ENCODE peak calls at places on chromosomes 12 and 14, in six cellular contexts. One of them, this sample, is unnamed. For H3K27me3 and H3K4me1, the result is how much of the 10 kb centered on the place peaks cover.

GRCh38 chr12:93908846-93909592 is 231.8 kb downstream of the CRADD start:
- DNase-seq in lower lobe of right lung: no peak
- DNase-seq in esophagus squamous epithelium: no peak
- DNase-seq in left ventricle myocardium inferior: peak
- DNase-seq in left lung: no peak
- DNase-seq in Peyer's patch: peak
- DNase-seq in this sample: no peak

GRCh38 chr14:33465952-33466700 is 484.7 kb downstream of the EGLN3 start:
- DNase-seq in esophagus squamous epithelium: no peak
- DNase-seq in lower lobe of right lung: no peak
- DNase-seq in left lung: no peak
- DNase-seq in left ventricle myocardium inferior: no peak
- DNase-seq in Peyer's patch: no peak
- DNase-seq in this sample: no peak

GRCh38 chr14:104314251-104314941 is 176.0 kb downstream of the KIF26A start:
- DNase-seq in Peyer's patch: peak
- DNase-seq in lower lobe of right lung: peak
- DNase-seq in esophagus squamous epithelium: no peak
- DNase-seq in left lung: peak
- DNase-seq in left ventricle myocardium inferior: no peak
- DNase-seq in this sample: no peak

GRCh38 chr14:68734231-68734732 is 58.6 kb downstream of the ZFP36L1 start:
- DNase-seq in esophagus squamous epithelium: no peak
- DNase-seq in lower lobe of right lung: no peak
- DNase-seq in left lung: no peak
- DNase-seq in Peyer's patch: no peak
- DNase-seq in left ventricle myocardium inferior: no peak
- DNase-seq in this sample: no peak

GRCh38 chr14:65750906-65751305 is 338.4 kb downstream of the FUT8 start:
- DNase-seq in lower lobe of right lung: no peak
- DNase-seq in Peyer's patch: no peak
- DNase-seq in esophagus squamous epithelium: no peak
- DNase-seq in left lung: no peak
- DNase-seq in left ventricle myocardium inferior: no peak
- DNase-seq in this sample: no peak

GRCh38 chr12:65278576-65279386 is at the start of gene MSRB3:
- DNase-seq in lower lobe of right lung: peak
- DNase-seq in left ventricle myocardium inferior: peak
- DNase-seq in Peyer's patch: peak
- DNase-seq in esophagus squamous epithelium: no peak
- DNase-seq in left lung: peak
- DNase-seq in this sample: peak

GRCh38 chr12:128823216-128823915 is 392 bp downstream of the SLC15A4 start:
- DNase-seq in Peyer's patch: peak
- DNase-seq in left ventricle myocardium inferior: peak
- DNase-seq in lower lobe of right lung: peak
- DNase-seq in esophagus squamous epithelium: no peak
- DNase-seq in left lung: peak
- DNase-seq in this sample: no peak

GRCh38 chr12:115507951-115508722 is 769.4 kb downstream of the MED13L start:
- DNase-seq in lower lobe of right lung: peak
- DNase-seq in left ventricle myocardium inferior: peak
- DNase-seq in left lung: peak
- DNase-seq in esophagus squamous epithelium: no peak
- DNase-seq in Peyer's patch: no peak
- DNase-seq in this sample: no peak

GRCh38 chr14:20781805-20782204 is 737 bp downstream of the RNASE6 start:
- DNase-seq in lower lobe of right lung: no peak
- DNase-seq in left lung: no peak
- DNase-seq in esophagus squamous epithelium: no peak
- DNase-seq in Peyer's patch: no peak
- DNase-seq in left ventricle myocardium inferior: no peak
- DNase-seq in this sample: no peak

GRCh38 chr14:74502236-74503019 is 8.9 kb downstream of the ISCA2 start:
- DNase-seq in Peyer's patch: peak
- DNase-seq in esophagus squamous epithelium: no peak
- DNase-seq in left ventricle myocardium inferior: no peak
- DNase-seq in lower lobe of right lung: no peak
- DNase-seq in left lung: no peak
- DNase-seq in this sample: no peak

GRCh38 chr14:37196604-37197420 is 925 bp upstream of the MIPOL1 start:
- DNase-seq in left lung: no peak
- DNase-seq in lower lobe of right lung: no peak
- DNase-seq in esophagus squamous epithelium: no peak
- DNase-seq in left ventricle myocardium inferior: no peak
- DNase-seq in Peyer's patch: no peak
- DNase-seq in this sample: no peak

GRCh38 chr14:78798757-78799156 is 628.6 kb downstream of the NRXN3 start:
- DNase-seq in left lung: no peak
- DNase-seq in Peyer's patch: no peak
- DNase-seq in left ventricle myocardium inferior: no peak
- DNase-seq in esophagus squamous epithelium: no peak
- DNase-seq in lower lobe of right lung: no peak
- DNase-seq in this sample: no peak

GRCh38 chr14:81855007-81855406 is 321.4 kb upstream of the SEL1L start:
- DNase-seq in Peyer's patch: no peak
- DNase-seq in left ventricle myocardium inferior: no peak
- DNase-seq in lower lobe of right lung: no peak
- DNase-seq in left lung: no peak
- DNase-seq in esophagus squamous epithelium: no peak
- DNase-seq in this sample: no peak

GRCh38 chr14:97838986-97839385 is 1041.8 kb downstream of the VRK1 start:
- DNase-seq in Peyer's patch: no peak
- DNase-seq in lower lobe of right lung: no peak
- DNase-seq in esophagus squamous epithelium: no peak
- DNase-seq in left ventricle myocardium inferior: no peak
- DNase-seq in left lung: no peak
- DNase-seq in this sample: no peak

GRCh38 chr14:77543240-77543551 is 44.6 kb upstream of the ISM2 start:
- DNase-seq in left ventricle myocardium inferior: no peak
- DNase-seq in lower lobe of right lung: no peak
- DNase-seq in esophagus squamous epithelium: no peak
- DNase-seq in left lung: no peak
- DNase-seq in Peyer's patch: no peak
- DNase-seq in this sample: no peak

GRCh38 chr12:9741726-9742125 is 8.8 kb upstream of the CLECL1 start:
- DNase-seq in Peyer's patch: no peak
- DNase-seq in esophagus squamous epithelium: no peak
- DNase-seq in left lung: no peak
- DNase-seq in lower lobe of right lung: no peak
- DNase-seq in left ventricle myocardium inferior: no peak
- DNase-seq in this sample: no peak

GRCh38 chr12:27780612-27781408 is 774 bp upstream of the MANSC4 start:
- DNase-seq in lower lobe of right lung: no peak
- DNase-seq in left ventricle myocardium inferior: peak
- DNase-seq in left lung: no peak
- DNase-seq in Peyer's patch: no peak
- DNase-seq in esophagus squamous epithelium: no peak
- DNase-seq in this sample: peak

GRCh38 chr14:80164991-80165390 is 46.3 kb downstream of the DIO2 start:
- DNase-seq in Peyer's patch: no peak
- DNase-seq in left lung: no peak
- DNase-seq in esophagus squamous epithelium: no peak
- DNase-seq in left ventricle myocardium inferior: no peak
- DNase-seq in lower lobe of right lung: no peak
- DNase-seq in this sample: no peak

GRCh38 chr12:121226399-121226798 is 16.5 kb downstream of the P2RX4 start:
- DNase-seq in Peyer's patch: no peak
- DNase-seq in esophagus squamous epithelium: no peak
- DNase-seq in lower lobe of right lung: no peak
- DNase-seq in left lung: no peak
- DNase-seq in left ventricle myocardium inferior: no peak
- DNase-seq in this sample: no peak

GRCh38 chr12:121222847-121223246 is 12.9 kb downstream of the P2RX4 start:
- DNase-seq in left lung: peak
- DNase-seq in esophagus squamous epithelium: no peak
- DNase-seq in left ventricle myocardium inferior: no peak
- DNase-seq in Peyer's patch: no peak
- DNase-seq in lower lobe of right lung: no peak
- DNase-seq in this sample: no peak

GRCh38 chr12:121223283-121223946 is 13.5 kb downstream of the P2RX4 start:
- DNase-seq in left ventricle myocardium inferior: no peak
- DNase-seq in esophagus squamous epithelium: no peak
- DNase-seq in left lung: peak
- DNase-seq in lower lobe of right lung: no peak
- DNase-seq in Peyer's patch: peak
- DNase-seq in this sample: no peak

GRCh38 chr12:121223947-121224285 is 14.0 kb downstream of the P2RX4 start:
- DNase-seq in left lung: no peak
- DNase-seq in lower lobe of right lung: no peak
- DNase-seq in Peyer's patch: no peak
- DNase-seq in left ventricle myocardium inferior: no peak
- DNase-seq in esophagus squamous epithelium: no peak
- DNase-seq in this sample: no peak

GRCh38 chr12:121224591-121224990 is 14.7 kb downstream of the P2RX4 start:
- DNase-seq in lower lobe of right lung: no peak
- DNase-seq in Peyer's patch: no peak
- DNase-seq in left ventricle myocardium inferior: no peak
- DNase-seq in esophagus squamous epithelium: no peak
- DNase-seq in left lung: peak
- DNase-seq in this sample: no peak
- H3K4me3 ChIP-seq in lower lobe of right lung: no peak
- H3K4me3 ChIP-seq in Peyer's patch: no peak
- H3K4me3 ChIP-seq in left ventricle myocardium inferior: no peak
- H3K4me3 ChIP-seq in esophagus squamous epithelium: no peak
- H3K4me3 ChIP-seq in left lung: no peak
- H3K4me3 ChIP-seq in this sample: no peak

GRCh38 chr12:106022568-106023012 is 116.2 kb downstream of the NUAK1 start:
- DNase-seq in left ventricle myocardium inferior: no peak
- DNase-seq in lower lobe of right lung: no peak
- DNase-seq in left lung: no peak
- DNase-seq in Peyer's patch: no peak
- DNase-seq in esophagus squamous epithelium: no peak
- DNase-seq in this sample: no peak
- H3K27me3 ChIP-seq in left ventricle myocardium inferior: under half
- H3K27me3 ChIP-seq in lower lobe of right lung: under half
- H3K27me3 ChIP-seq in left lung: under half
- H3K27me3 ChIP-seq in Peyer's patch: under half
- H3K27me3 ChIP-seq in esophagus squamous epithelium: under half
- H3K27me3 ChIP-seq in this sample: under half

GRCh38 chr12:3106564-3106963 is 29.4 kb downstream of the TSPAN9 start:
- DNase-seq in left ventricle myocardium inferior: no peak
- DNase-seq in left lung: no peak
- DNase-seq in esophagus squamous epithelium: no peak
- DNase-seq in Peyer's patch: no peak
- DNase-seq in lower lobe of right lung: no peak
- DNase-seq in this sample: no peak

GRCh38 chr12:3105690-3106479 is 28.7 kb downstream of the TSPAN9 start:
- DNase-seq in Peyer's patch: no peak
- DNase-seq in left lung: no peak
- DNase-seq in esophagus squamous epithelium: no peak
- DNase-seq in lower lobe of right lung: no peak
- DNase-seq in left ventricle myocardium inferior: no peak
- DNase-seq in this sample: no peak

GRCh38 chr12:3101309-3102022 is 24.3 kb downstream of the TSPAN9 start:
- DNase-seq in left ventricle myocardium inferior: no peak
- DNase-seq in lower lobe of right lung: no peak
- DNase-seq in Peyer's patch: no peak
- DNase-seq in left lung: no peak
- DNase-seq in esophagus squamous epithelium: no peak
- DNase-seq in this sample: no peak

GRCh38 chr12:3102721-3103410 is 25.7 kb downstream of the TSPAN9 start:
- DNase-seq in left ventricle myocardium inferior: no peak
- DNase-seq in left lung: no peak
- DNase-seq in lower lobe of right lung: no peak
- DNase-seq in Peyer's patch: no peak
- DNase-seq in esophagus squamous epithelium: no peak
- DNase-seq in this sample: peak

GRCh38 chr12:3103806-3104205 is 26.6 kb downstream of the TSPAN9 start:
- DNase-seq in left ventricle myocardium inferior: no peak
- DNase-seq in esophagus squamous epithelium: no peak
- DNase-seq in Peyer's patch: no peak
- DNase-seq in lower lobe of right lung: no peak
- DNase-seq in left lung: no peak
- DNase-seq in this sample: no peak
- H3K4me1 ChIP-seq in left ventricle myocardium inferior: half or more
- H3K4me1 ChIP-seq in esophagus squamous epithelium: under half
- H3K4me1 ChIP-seq in Peyer's patch: under half
- H3K4me1 ChIP-seq in lower lobe of right lung: half or more
- H3K4me1 ChIP-seq in left lung: under half
- H3K4me1 ChIP-seq in this sample: under half

DNA sequence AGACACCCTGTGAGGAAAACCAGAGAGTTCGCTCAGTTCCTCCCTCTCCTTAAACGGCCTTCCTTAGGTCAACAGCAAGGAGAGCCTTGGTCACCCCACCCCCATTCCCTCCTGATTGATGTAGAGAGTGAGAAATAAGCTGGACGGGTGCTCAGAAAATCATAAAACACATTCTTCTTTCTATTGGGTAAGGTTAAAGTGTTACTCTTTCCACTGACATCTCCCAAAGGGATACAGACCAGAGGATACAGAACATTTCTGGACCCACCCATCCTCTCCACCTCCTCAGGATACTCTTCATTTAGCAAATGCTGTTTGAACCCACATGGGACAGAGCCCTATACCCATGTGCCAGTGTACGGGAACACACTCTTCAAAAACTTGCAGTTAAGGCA is 11.6 kb upstream of the KRT77 start:
- DNase-seq in esophagus squamous epithelium: no peak
- DNase-seq in lower lobe of right lung: no peak
- DNase-seq in Peyer's patch: no peak
- DNase-seq in left lung: no peak
- DNase-seq in left ventricle myocardium inferior: no peak
- DNase-seq in this sample: no peak
- H3K4me3 ChIP-seq in esophagus squamous epithelium: no peak
- H3K4me3 ChIP-seq in lower lobe of right lung: no peak
- H3K4me3 ChIP-seq in Peyer's patch: no peak
- H3K4me3 ChIP-seq in left lung: no peak
- H3K4me3 ChIP-seq in left ventricle myocardium inferior: no peak
- H3K4me3 ChIP-seq in this sample: no peak

DNA sequence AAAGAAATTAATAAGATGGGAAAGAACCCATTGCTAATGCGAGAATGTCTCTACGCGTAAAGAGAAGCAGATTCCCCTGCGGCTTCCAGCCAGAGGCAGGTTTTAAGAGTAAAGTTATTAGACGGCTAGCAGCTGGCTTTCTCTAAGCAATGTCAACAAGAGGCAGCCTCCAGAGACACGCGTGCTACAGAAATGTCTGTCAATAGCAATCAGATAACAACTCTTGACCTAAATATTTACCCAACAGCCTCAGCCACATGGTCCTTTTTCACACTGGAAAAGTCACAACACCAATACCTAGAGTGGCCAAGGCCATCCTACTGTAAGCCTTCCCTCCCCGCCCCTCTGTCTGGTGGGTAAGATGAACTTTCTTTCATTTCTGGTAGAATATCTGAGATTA is 146.0 kb upstream of the SFSWAP start:
- DNase-seq in left lung: no peak
- DNase-seq in lower lobe of right lung: no peak
- DNase-seq in esophagus squamous epithelium: no peak
- DNase-seq in Peyer's patch: no peak
- DNase-seq in left ventricle myocardium inferior: no peak
- DNase-seq in this sample: no peak
- H3K27me3 ChIP-seq in left lung: half or more
- H3K27me3 ChIP-seq in lower lobe of right lung: under half
- H3K27me3 ChIP-seq in esophagus squamous epithelium: under half
- H3K27me3 ChIP-seq in Peyer's patch: under half
- H3K27me3 ChIP-seq in left ventricle myocardium inferior: half or more
- H3K27me3 ChIP-seq in this sample: under half

This sample was measured in adrenal gland.